ENCODE peak calls at places on chromosomes 6 and 20, in eight cellular contexts. S is breast epithelium, H is astrocyte of the spinal cord, Z is lower lobe of right lung, C is mucosa of descending colon, X is fibroblast of lung, J is GM23338, K is DND-41. Q is an unnamed sample.

GRCh38 chr20:64062596-64063388 is at the start of gene TCEA2:
- DNase-seq in S (peak), Z (peak), C (peak), K (peak), H (peak), X (peak), J (peak), Q (peak)

GRCh38 chr6:28081486-28081751 is 1.1 kb downstream of the ZNF165 start:
- DNase-seq in K (peak), X (peak), Z (no peak), J (no peak), S (no peak), C (no peak), H (no peak), Q (peak)

GRCh38 chr6:4130357-4130987 is 4.9 kb downstream of the ECI2 start:
- DNase-seq in Z (peak), X (no peak), C (peak), S (no peak), J (no peak), K (no peak), H (no peak), Q (no peak)

GRCh38 chr6:160428069-160428430 is 79.9 kb downstream of the SLC22A3 start:
- DNase-seq in X (peak), Z (peak), C (no peak), K (no peak), H (no peak), J (no peak), S (peak), Q (no peak)

GRCh38 chr20:6299451-6299850 is 176.6 kb upstream of the FERMT1 start:
- DNase-seq in S (no peak), X (peak), Z (peak), C (no peak), H (no peak), K (no peak), J (no peak), Q (no peak)

GRCh38 chr6:166940643-166941068 is 15.7 kb downstream of the RNASET2 start:
- DNase-seq in H (no peak), J (no peak), Z (no peak), K (no peak), C (no peak), X (peak), S (peak), Q (no peak)

GRCh38 chr20:64055893-64056638 is 6.6 kb upstream of the SOX18 start:
- DNase-seq in K (no peak), C (no peak), J (peak), S (no peak), X (no peak), Z (peak), H (no peak), Q (peak)

GRCh38 chr6:113457156-113457555 is 400.0 kb upstream of the MARCKS start:
- DNase-seq in K (no peak), Z (no peak), H (peak), C (no peak), S (no peak), J (no peak), X (peak), Q (no peak)

GRCh38 chr6:170224694-170225660 is 65.9 kb downstream of the DLL1 start:
- DNase-seq in S (peak), C (no peak), X (peak), Z (no peak), K (no peak), H (peak), J (no peak), Q (no peak)

GRCh38 chr6:132060591-132060990 is 109.4 kb upstream of the CCN2 start:
- DNase-seq in S (no peak), X (peak), C (no peak), K (no peak), Z (no peak), H (peak), J (no peak), Q (no peak)

GRCh38 chr6:169950558-169950957 is 199.1 kb downstream of the ERMARD start:
- DNase-seq in H (no peak), Z (no peak), C (peak), X (no peak), J (no peak), K (peak), S (no peak), Q (peak)

GRCh38 chr6:12580296-12580695 is 136.3 kb upstream of the PHACTR1 start:
- DNase-seq in K (no peak), H (peak), C (no peak), S (no peak), J (no peak), Z (no peak), X (peak), Q (no peak)

GRCh38 chr6:110949679-110950285 is 8.7 kb upstream of the GTF3C6 start:
- DNase-seq in Z (no peak), K (no peak), X (peak), H (peak), C (no peak), S (no peak), J (peak), Q (peak)

GRCh38 chr6:39314273-39314790 is at the start of gene KCNK17:
- DNase-seq in C (no peak), S (no peak), K (peak), X (no peak), J (peak), H (no peak), Z (no peak), Q (no peak)

GRCh38 chr20:49985157-49985556 is 2.4 kb downstream of the SNAI1 start:
- DNase-seq in K (no peak), J (no peak), Z (no peak), S (no peak), X (no peak), H (no peak), C (no peak), Q (no peak)

GRCh38 chr6:169539176-169539897 is 162.5 kb downstream of the WDR27 start:
- DNase-seq in X (peak), S (no peak), C (no peak), Z (no peak), H (peak), J (no peak), K (no peak), Q (no peak)

GRCh38 chr6:56649053-56649769 is 6.5 kb upstream of the DST start:
- DNase-seq in H (no peak), J (no peak), K (no peak), S (no peak), X (peak), Z (no peak), C (peak), Q (no peak)

GRCh38 chr20:63648895-63649589 is 4.2 kb downstream of the STMN3 start:
- DNase-seq in S (no peak), J (no peak), Z (no peak), K (no peak), X (no peak), C (no peak), H (no peak), Q (no peak)

GRCh38 chr6:170358496-170358895 is 51.9 kb downstream of the FAM120B start:
- DNase-seq in Z (no peak), S (no peak), J (no peak), X (no peak), H (no peak), C (no peak), K (no peak), Q (no peak)

GRCh38 chr20:48850681-48851299 is 23.0 kb upstream of the PREX1 start:
- DNase-seq in C (no peak), J (no peak), H (no peak), K (no peak), Z (no peak), X (no peak), S (no peak), Q (no peak)

GRCh38 chr6:1611322-1611571 is 1.5 kb downstream of the FOXC1 start:
- DNase-seq in C (no peak), Z (no peak), S (no peak), X (no peak), J (peak), H (no peak), K (no peak), Q (no peak)

GRCh38 chr6:139776051-139776450 is 401.6 kb upstream of the CITED2 start:
- DNase-seq in H (peak), S (no peak), J (no peak), K (no peak), C (peak), Z (no peak), X (no peak), Q (no peak)

GRCh38 chr6:38477680-38478260 is 162.0 kb downstream of the BTBD9 start:
- DNase-seq in C (no peak), K (no peak), J (peak), S (no peak), H (peak), Z (no peak), X (no peak), Q (no peak)

GRCh38 chr6:170360476-170360875 is 53.9 kb downstream of the FAM120B start:
- DNase-seq in K (no peak), J (no peak), Z (no peak), S (no peak), H (no peak), C (no peak), X (peak), Q (no peak)

GRCh38 chr20:38685853-38686473 is 38.3 kb upstream of the SLC32A1 start:
- DNase-seq in S (no peak), J (peak), X (peak), C (peak), H (peak), K (peak), Z (no peak), Q (peak)

GRCh38 chr6:33248643-33248931 is 23.1 kb downstream of the VPS52 start:
- DNase-seq in H (no peak), J (no peak), S (no peak), K (no peak), C (no peak), Z (no peak), X (peak), Q (no peak)

DNA sequence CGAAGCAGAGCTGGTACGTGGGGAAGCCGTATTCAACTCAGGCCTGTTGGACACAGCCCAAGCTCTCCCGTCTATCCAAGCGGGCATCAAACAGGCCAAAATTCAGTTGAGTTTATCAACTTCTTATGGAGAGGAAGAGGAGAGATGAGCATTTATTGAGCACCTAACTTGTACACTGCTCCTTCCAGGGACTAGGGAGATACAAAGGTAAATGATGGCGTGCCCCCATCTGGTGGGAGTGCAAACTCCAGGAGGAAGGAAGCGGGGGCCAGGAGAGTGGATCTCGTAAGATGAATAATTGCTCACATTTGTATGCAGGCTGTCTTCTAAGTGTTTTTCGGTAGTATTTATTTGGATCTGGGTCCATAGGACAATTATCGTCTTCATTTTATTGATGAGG is 146.6 kb downstream of the SOBP start:
- DNase-seq in S (no peak), K (no peak), X (no peak), Z (no peak), C (no peak), H (no peak), J (peak), Q (no peak)
- TF ChIP-seq CTCF in S (no peak), K (no peak), X (no peak), Z (no peak), C (no peak), H (no peak), J (peak), Q (no peak)

DNA sequence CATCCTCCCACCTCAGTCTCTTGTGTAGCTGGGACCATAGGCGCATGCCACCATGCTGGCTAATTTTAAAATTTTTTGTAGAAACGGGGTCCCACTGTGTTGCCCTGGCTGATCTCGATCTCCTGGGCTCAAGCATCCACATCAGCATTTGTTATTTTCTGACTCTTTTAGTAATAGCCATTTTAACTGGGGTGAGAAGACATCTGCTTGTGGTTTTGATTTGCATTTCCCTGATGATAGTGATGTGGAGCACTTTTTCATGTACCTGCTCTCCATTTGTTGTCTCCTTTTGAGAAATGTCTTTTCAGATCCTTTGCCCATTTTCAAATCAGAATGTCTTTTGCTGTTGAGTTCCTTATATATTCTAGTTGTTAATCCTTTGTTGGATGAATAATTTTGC is 22.2 kb upstream of the TULP4 start:
- DNase-seq in K (no peak), S (no peak), H (no peak), X (no peak), J (no peak), Z (no peak), C (no peak), Q (peak)
- H3K4me3 ChIP-seq in K (no peak), S (no peak), H (no peak), X (no peak), J (no peak), Z (no peak), C (no peak), Q (peak)

GRCh38 chr6:168050225-168050796 is 28.7 kb downstream of the FRMD1 start:
- DNase-seq in H (no peak), C (no peak), K (no peak), X (no peak), J (no peak), S (no peak), Z (peak), Q (no peak)

GRCh38 chr6:168051648-168052047 is 27.4 kb downstream of the FRMD1 start:
- DNase-seq in H (no peak), Z (no peak), J (no peak), X (no peak), K (no peak), C (no peak), S (no peak), Q (no peak)

GRCh38 chr6:168052291-168052891 is 26.6 kb downstream of the FRMD1 start:
- DNase-seq in S (no peak), H (no peak), K (no peak), Z (no peak), C (peak), X (no peak), J (no peak), Q (no peak)

GRCh38 chr6:168049681-168050224 is 29.3 kb downstream of the FRMD1 start:
- DNase-seq in C (no peak), S (no peak), H (no peak), J (no peak), K (no peak), X (no peak), Z (peak), Q (no peak)

DNA sequence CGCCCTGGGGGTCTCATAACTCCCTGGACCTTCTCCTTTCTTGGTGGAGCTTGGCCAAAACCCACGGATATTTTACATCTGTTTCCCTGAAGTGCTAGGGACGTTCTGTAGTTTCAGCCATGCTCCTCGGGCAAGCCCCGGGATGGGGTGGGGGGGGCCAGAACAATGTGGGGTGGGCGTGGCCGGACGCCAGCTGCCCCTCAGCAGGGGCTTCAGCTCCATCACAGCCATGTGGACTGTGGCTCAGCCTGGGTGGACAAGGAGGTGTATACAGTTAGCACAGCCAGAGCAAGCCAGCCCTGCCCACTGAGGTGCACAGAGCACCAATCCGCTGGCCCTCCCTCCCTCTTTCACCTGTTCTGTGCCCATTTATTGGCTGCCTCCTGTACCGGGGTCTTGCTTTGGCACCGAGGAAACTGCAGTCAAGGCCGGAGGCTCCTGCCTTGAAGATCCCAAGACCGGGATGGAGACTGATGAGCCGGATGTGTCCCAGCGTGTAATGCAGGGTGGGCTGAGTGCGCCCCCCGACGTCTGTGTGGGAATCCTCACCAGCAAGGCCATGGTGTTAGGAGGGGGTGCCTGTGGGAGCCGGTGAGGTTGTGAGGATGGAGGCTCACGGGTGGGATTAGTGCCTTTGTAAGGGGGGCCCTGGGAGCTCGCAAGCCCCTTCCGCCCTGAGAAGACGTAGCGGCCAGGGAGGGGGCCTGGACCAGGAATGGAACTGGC is 28.0 kb downstream of the FRMD1 start:
- DNase-seq in H (no peak), C (peak), K (no peak), X (no peak), S (no peak), J (peak), Z (peak), Q (no peak)
- TF ChIP-seq CTCF in H (peak), C (no peak), K (no peak), X (no peak), S (no peak), J (peak), Z (peak), Q (no peak)

DNA sequence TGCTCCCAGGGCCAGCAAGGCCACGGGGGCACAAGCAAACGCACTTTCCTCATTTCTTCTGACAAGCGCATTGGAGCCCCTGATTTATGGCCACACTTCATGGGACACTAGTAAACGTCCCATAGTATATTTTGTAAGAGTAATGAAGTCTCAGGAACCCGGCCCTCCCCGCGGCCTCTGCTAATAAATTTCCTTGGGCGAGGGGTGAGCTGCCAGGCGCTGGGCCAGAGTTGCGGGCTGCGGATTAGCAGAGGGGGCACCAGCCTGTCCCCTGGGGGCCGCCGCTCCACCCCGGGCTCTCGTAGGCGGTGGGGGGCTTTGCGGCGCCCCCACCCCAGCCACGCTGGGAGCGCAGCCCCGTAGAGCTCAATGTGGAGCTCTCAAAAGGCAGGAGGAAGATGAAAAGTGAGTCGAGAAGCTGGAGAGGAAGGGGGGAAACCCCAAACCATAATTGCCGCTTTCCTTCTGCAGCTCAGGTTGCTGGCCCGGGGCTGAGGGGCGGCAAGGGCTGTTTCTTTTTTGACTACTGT is 173.6 kb downstream of the CDC5L start:
- DNase-seq in H (no peak), C (no peak), X (no peak), J (peak), Z (no peak), S (no peak), K (peak), Q (no peak)
- H3K4me3 ChIP-seq in H (no peak), C (no peak), X (no peak), J (no peak), Z (peak), S (no peak), K (no peak), Q (no peak)

DNA sequence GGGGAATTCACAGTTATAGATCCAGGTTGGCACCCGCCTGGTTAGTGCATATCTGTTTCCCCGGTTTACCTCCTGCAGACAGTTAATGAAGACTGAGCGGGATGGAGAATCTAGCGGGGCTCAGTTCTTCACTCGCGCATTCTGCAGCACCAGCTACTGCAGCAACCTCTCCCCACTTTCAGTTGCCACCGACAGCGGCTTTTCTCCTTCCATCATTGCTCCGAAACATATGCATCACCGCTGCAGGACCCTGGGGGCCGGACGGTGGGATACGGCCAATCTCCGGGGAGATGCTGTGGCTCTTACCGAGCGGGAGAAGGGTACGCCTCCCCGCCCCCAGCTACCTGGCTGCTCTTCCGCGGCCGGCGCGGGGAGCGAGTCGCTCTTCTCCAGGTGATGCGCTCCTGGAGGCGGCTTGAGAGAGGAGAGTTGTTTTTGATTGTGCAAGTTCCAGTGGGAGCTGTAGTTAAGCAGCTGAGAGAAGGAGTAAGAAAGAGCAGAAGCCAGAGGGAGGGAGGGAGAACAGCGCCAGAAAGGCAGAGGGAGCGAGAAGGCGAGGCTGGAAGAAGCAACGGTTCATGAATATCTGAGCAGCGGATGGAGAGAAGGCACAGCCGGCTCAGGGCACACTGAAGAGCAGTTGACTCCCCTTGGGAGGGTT is at the start of gene SGK1:
- DNase-seq in J (peak), S (peak), C (peak), X (peak), Z (no peak), H (peak), K (no peak), Q (no peak)
- TF ChIP-seq CTCF in J (no peak), S (no peak), C (no peak), X (no peak), Z (no peak), H (peak), K (no peak), Q (no peak)

GRCh38 chr6:147642458-147642857 is 134.0 kb downstream of the SAMD5 start:
- DNase-seq in X (peak), C (no peak), H (peak), Z (no peak), S (no peak), K (no peak), J (no peak), Q (no peak)
- H3K4me3 ChIP-seq in X (no peak), C (no peak), H (no peak), Z (no peak), S (no peak), K (no peak), J (no peak), Q (no peak)